ENCODE peak calls at places on chromosomes 12 and 14, in seven cellular contexts. One of them, this sample, is unnamed.

GRCh38 chr12:1360812-1361211 is 233.6 kb downstream of the FBXL14 start:
- DNase-seq in Panc1: no peak
- DNase-seq in WERI-Rb-1: no peak
- DNase-seq in body of pancreas: no peak
- DNase-seq in Peyer's patch: no peak
- DNase-seq in adrenal gland: no peak
- DNase-seq in heart right ventricle: no peak
- DNase-seq in this sample: no peak

GRCh38 chr12:15819644-15820437 is 30.7 kb upstream of the EPS8 start:
- DNase-seq in Panc1: no peak
- DNase-seq in WERI-Rb-1: no peak
- DNase-seq in body of pancreas: no peak
- DNase-seq in Peyer's patch: no peak
- DNase-seq in adrenal gland: no peak
- DNase-seq in heart right ventricle: no peak
- DNase-seq in this sample: peak

GRCh38 chr14:65164068-65164824 is 61.9 kb upstream of the MAX start:
- DNase-seq in Panc1: no peak
- DNase-seq in WERI-Rb-1: peak
- DNase-seq in body of pancreas: peak
- DNase-seq in Peyer's patch: no peak
- DNase-seq in adrenal gland: peak
- DNase-seq in heart right ventricle: no peak
- DNase-seq in this sample: peak

GRCh38 chr14:59964251-59965007 is 44.5 kb downstream of the LRRC9 start:
- DNase-seq in Panc1: no peak
- DNase-seq in WERI-Rb-1: no peak
- DNase-seq in body of pancreas: no peak
- DNase-seq in Peyer's patch: no peak
- DNase-seq in adrenal gland: no peak
- DNase-seq in heart right ventricle: no peak
- DNase-seq in this sample: no peak

GRCh38 chr14:104843006-104843405 is 22.1 kb upstream of the CEP170B start:
- DNase-seq in Panc1: no peak
- DNase-seq in WERI-Rb-1: no peak
- DNase-seq in body of pancreas: no peak
- DNase-seq in Peyer's patch: no peak
- DNase-seq in adrenal gland: no peak
- DNase-seq in heart right ventricle: no peak
- DNase-seq in this sample: no peak

GRCh38 chr12:60035835-60036234 is 440.0 kb downstream of the SLC16A7 start:
- DNase-seq in Panc1: no peak
- DNase-seq in WERI-Rb-1: no peak
- DNase-seq in body of pancreas: no peak
- DNase-seq in Peyer's patch: no peak
- DNase-seq in adrenal gland: no peak
- DNase-seq in heart right ventricle: no peak
- DNase-seq in this sample: no peak

GRCh38 chr14:99125113-99125512 is 146.9 kb downstream of the BCL11B start:
- DNase-seq in Panc1: no peak
- DNase-seq in WERI-Rb-1: no peak
- DNase-seq in body of pancreas: no peak
- DNase-seq in Peyer's patch: no peak
- DNase-seq in adrenal gland: no peak
- DNase-seq in heart right ventricle: no peak
- DNase-seq in this sample: no peak

GRCh38 chr12:63994704-63995103 is 150.2 kb downstream of the SRGAP1 start:
- DNase-seq in Panc1: no peak
- DNase-seq in WERI-Rb-1: no peak
- DNase-seq in body of pancreas: no peak
- DNase-seq in Peyer's patch: no peak
- DNase-seq in adrenal gland: no peak
- DNase-seq in heart right ventricle: no peak
- DNase-seq in this sample: no peak

GRCh38 chr12:108578264-108578663 is 15.9 kb downstream of the ISCU start:
- DNase-seq in Panc1: no peak
- DNase-seq in WERI-Rb-1: no peak
- DNase-seq in body of pancreas: no peak
- DNase-seq in Peyer's patch: no peak
- DNase-seq in adrenal gland: no peak
- DNase-seq in heart right ventricle: no peak
- DNase-seq in this sample: no peak

GRCh38 chr14:41668346-41668745 is 61.7 kb downstream of the LRFN5 start:
- DNase-seq in Panc1: no peak
- DNase-seq in WERI-Rb-1: no peak
- DNase-seq in body of pancreas: no peak
- DNase-seq in Peyer's patch: no peak
- DNase-seq in adrenal gland: no peak
- DNase-seq in heart right ventricle: no peak
- DNase-seq in this sample: no peak

GRCh38 chr14:67510836-67511235 is 22.3 kb upstream of the PLEKHH1 start:
- DNase-seq in Panc1: no peak
- DNase-seq in WERI-Rb-1: no peak
- DNase-seq in body of pancreas: no peak
- DNase-seq in Peyer's patch: no peak
- DNase-seq in adrenal gland: peak
- DNase-seq in heart right ventricle: no peak
- DNase-seq in this sample: no peak

GRCh38 chr12:104049278-104050257 is at the start of gene GLT8D2:
- DNase-seq in Panc1: no peak
- DNase-seq in WERI-Rb-1: no peak
- DNase-seq in body of pancreas: peak
- DNase-seq in Peyer's patch: no peak
- DNase-seq in adrenal gland: peak
- DNase-seq in heart right ventricle: peak
- DNase-seq in this sample: peak

GRCh38 chr12:98416845-98417244 is 98.5 kb upstream of the TMPO start:
- DNase-seq in Panc1: no peak
- DNase-seq in WERI-Rb-1: no peak
- DNase-seq in body of pancreas: no peak
- DNase-seq in Peyer's patch: no peak
- DNase-seq in adrenal gland: no peak
- DNase-seq in heart right ventricle: no peak
- DNase-seq in this sample: no peak

GRCh38 chr14:72745546-72745945 is 148.4 kb downstream of the DPF3 start:
- DNase-seq in Panc1: no peak
- DNase-seq in WERI-Rb-1: no peak
- DNase-seq in body of pancreas: no peak
- DNase-seq in Peyer's patch: no peak
- DNase-seq in adrenal gland: peak
- DNase-seq in heart right ventricle: no peak
- DNase-seq in this sample: no peak

GRCh38 chr14:22796087-22796707 is 19.0 kb downstream of the SLC7A7 start:
- DNase-seq in Panc1: no peak
- DNase-seq in WERI-Rb-1: no peak
- DNase-seq in body of pancreas: no peak
- DNase-seq in Peyer's patch: no peak
- DNase-seq in adrenal gland: no peak
- DNase-seq in heart right ventricle: no peak
- DNase-seq in this sample: peak

GRCh38 chr12:89384050-89384749 is 31.9 kb upstream of the DUSP6 start:
- DNase-seq in Panc1: no peak
- DNase-seq in WERI-Rb-1: no peak
- DNase-seq in body of pancreas: peak
- DNase-seq in Peyer's patch: no peak
- DNase-seq in adrenal gland: peak
- DNase-seq in heart right ventricle: peak
- DNase-seq in this sample: peak

GRCh38 chr12:3320881-3321509 is 170.0 kb upstream of the PRMT8 start:
- DNase-seq in Panc1: no peak
- DNase-seq in WERI-Rb-1: no peak
- DNase-seq in body of pancreas: peak
- DNase-seq in Peyer's patch: no peak
- DNase-seq in adrenal gland: no peak
- DNase-seq in heart right ventricle: no peak
- DNase-seq in this sample: no peak

GRCh38 chr14:102221026-102221425 is 81.3 kb downstream of the WDR20 start:
- DNase-seq in Panc1: no peak
- DNase-seq in WERI-Rb-1: no peak
- DNase-seq in body of pancreas: no peak
- DNase-seq in Peyer's patch: no peak
- DNase-seq in adrenal gland: no peak
- DNase-seq in heart right ventricle: no peak
- DNase-seq in this sample: no peak

GRCh38 chr14:68361231-68361630 is 431.6 kb downstream of the ZFP36L1 start:
- DNase-seq in Panc1: no peak
- DNase-seq in WERI-Rb-1: no peak
- DNase-seq in body of pancreas: peak
- DNase-seq in Peyer's patch: no peak
- DNase-seq in adrenal gland: peak
- DNase-seq in heart right ventricle: no peak
- DNase-seq in this sample: no peak

GRCh38 chr12:105567061-105567460 is 236.6 kb downstream of the C12orf75 start:
- DNase-seq in Panc1: no peak
- DNase-seq in WERI-Rb-1: no peak
- DNase-seq in body of pancreas: no peak
- DNase-seq in Peyer's patch: no peak
- DNase-seq in adrenal gland: no peak
- DNase-seq in heart right ventricle: no peak
- DNase-seq in this sample: no peak

DNA sequence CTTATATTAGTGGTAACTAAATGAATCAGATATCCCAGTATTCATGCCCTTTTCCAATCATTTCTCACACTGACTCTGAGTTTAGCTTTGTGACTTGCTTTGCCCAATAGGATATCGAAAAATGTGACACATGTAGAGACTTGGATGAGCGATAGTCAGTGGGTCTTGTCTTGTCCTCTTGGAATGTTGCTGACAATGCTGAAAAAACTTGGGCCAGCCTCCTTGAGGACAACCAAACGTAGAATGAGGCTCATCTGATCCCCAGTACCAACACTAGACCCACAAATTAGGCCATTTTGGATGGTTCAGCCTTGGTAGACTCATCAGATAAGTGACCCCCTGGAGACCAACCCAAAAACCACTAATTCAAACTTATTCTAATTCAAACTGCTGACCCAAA is 351.0 kb downstream of the GRIN2B start:
- DNase-seq in Panc1: no peak
- DNase-seq in WERI-Rb-1: no peak
- DNase-seq in body of pancreas: no peak
- DNase-seq in Peyer's patch: no peak
- DNase-seq in adrenal gland: no peak
- DNase-seq in heart right ventricle: no peak
- DNase-seq in this sample: no peak
- H3K27ac ChIP-seq in Panc1: no peak
- H3K27ac ChIP-seq in WERI-Rb-1: no peak
- H3K27ac ChIP-seq in body of pancreas: no peak
- H3K27ac ChIP-seq in Peyer's patch: no peak
- H3K27ac ChIP-seq in adrenal gland: no peak
- H3K27ac ChIP-seq in heart right ventricle: no peak
- H3K27ac ChIP-seq in this sample: no peak

DNA sequence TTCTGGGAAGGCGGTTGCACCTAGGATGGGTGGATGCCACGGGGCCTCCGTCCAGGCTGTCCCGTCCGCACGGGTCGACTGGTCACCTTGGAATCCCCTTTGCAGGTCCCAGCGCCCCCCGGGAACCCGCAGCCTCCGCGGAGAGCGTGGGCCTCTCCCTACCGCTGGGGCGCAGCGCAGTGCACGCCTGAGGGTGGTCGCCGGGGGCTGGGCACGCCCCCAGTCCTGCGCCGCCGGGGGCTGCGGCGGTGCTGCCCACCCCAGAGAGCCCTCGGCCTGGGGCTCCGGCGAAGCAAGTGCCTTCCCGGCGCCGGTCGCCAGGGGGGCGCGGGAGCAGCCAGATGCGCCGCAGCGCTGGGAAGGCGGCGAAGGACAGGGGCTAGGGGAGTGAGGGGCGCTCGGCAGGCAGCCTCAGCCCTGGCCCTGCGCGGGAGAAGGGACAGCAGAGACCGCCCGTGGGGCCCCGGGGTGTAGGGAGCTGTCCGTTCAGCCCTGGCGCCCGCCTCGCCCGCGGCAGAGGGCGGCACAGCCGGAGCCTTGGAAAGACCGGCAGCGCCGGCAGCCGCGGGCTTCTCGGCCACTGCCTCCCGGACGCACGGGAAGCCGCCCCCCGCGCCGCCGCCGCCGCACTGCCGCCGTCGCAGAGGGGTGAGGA is 527 bp downstream of the ZDHHC22 start:
- DNase-seq in Panc1: no peak
- DNase-seq in WERI-Rb-1: peak
- DNase-seq in body of pancreas: no peak
- DNase-seq in Peyer's patch: no peak
- DNase-seq in adrenal gland: no peak
- DNase-seq in heart right ventricle: no peak
- DNase-seq in this sample: no peak
- H3K4me3 ChIP-seq in Panc1: peak
- H3K4me3 ChIP-seq in WERI-Rb-1: peak
- H3K4me3 ChIP-seq in body of pancreas: no peak
- H3K4me3 ChIP-seq in Peyer's patch: peak
- H3K4me3 ChIP-seq in adrenal gland: no peak
- H3K4me3 ChIP-seq in heart right ventricle: peak
- H3K4me3 ChIP-seq in this sample: no peak

GRCh38 chr12:50212071-50212467 is 44.9 kb upstream of the CERS5 start:
- DNase-seq in Panc1: no peak
- DNase-seq in WERI-Rb-1: no peak
- DNase-seq in body of pancreas: no peak
- DNase-seq in Peyer's patch: no peak
- DNase-seq in adrenal gland: no peak
- DNase-seq in heart right ventricle: no peak
- DNase-seq in this sample: no peak
- H3K27ac ChIP-seq in Panc1: peak
- H3K27ac ChIP-seq in WERI-Rb-1: no peak
- H3K27ac ChIP-seq in body of pancreas: no peak
- H3K27ac ChIP-seq in Peyer's patch: peak
- H3K27ac ChIP-seq in adrenal gland: peak
- H3K27ac ChIP-seq in heart right ventricle: peak
- H3K27ac ChIP-seq in this sample: peak

DNA sequence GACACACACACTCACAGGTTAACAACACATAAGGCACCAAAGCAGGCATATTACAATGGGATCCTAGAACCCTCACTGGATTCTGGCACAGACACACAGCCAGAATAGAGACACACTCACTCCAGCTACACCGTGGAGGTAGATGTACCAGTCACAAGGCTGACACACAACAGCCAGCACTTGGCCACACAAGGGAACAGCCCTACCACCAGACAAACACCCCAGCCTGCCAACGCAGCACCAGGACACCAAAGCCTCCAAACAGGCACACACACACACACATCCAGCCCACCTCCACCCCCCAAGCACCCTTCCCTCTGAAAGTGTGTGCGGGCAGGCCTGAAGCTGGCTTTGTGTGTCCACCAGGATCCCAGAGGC is 10.9 kb upstream of the ITGB7 start:
- DNase-seq in Panc1: no peak
- DNase-seq in WERI-Rb-1: no peak
- DNase-seq in body of pancreas: no peak
- DNase-seq in Peyer's patch: no peak
- DNase-seq in adrenal gland: no peak
- DNase-seq in heart right ventricle: no peak
- DNase-seq in this sample: no peak
- H3K4me3 ChIP-seq in Panc1: peak
- H3K4me3 ChIP-seq in WERI-Rb-1: no peak
- H3K4me3 ChIP-seq in body of pancreas: no peak
- H3K4me3 ChIP-seq in Peyer's patch: no peak
- H3K4me3 ChIP-seq in adrenal gland: no peak
- H3K4me3 ChIP-seq in heart right ventricle: peak
- H3K4me3 ChIP-seq in this sample: no peak

DNA sequence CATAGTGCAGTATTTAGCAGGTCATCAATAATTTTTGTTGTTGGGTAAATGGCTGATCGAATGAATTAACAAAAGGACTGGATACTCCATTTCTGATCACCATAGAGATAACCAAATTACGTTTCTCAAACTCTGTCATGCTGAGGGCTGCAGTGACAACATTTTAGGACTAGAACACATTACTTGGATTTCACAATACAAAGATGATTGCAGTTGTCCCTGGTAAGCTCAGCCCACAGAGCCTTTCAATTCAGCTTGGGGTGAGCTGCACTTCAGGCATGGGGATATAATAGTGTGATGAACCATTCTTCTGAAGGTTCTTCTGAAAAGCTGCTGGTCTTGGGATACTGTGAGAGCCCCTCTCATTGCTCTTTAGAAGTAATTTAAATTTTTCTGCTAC is 74.4 kb downstream of the FAR2 start:
- DNase-seq in Panc1: no peak
- DNase-seq in WERI-Rb-1: no peak
- DNase-seq in body of pancreas: no peak
- DNase-seq in Peyer's patch: no peak
- DNase-seq in adrenal gland: no peak
- DNase-seq in heart right ventricle: no peak
- DNase-seq in this sample: no peak
- H3K27ac ChIP-seq in Panc1: no peak
- H3K27ac ChIP-seq in WERI-Rb-1: no peak
- H3K27ac ChIP-seq in body of pancreas: no peak
- H3K27ac ChIP-seq in Peyer's patch: no peak
- H3K27ac ChIP-seq in adrenal gland: no peak
- H3K27ac ChIP-seq in heart right ventricle: no peak
- H3K27ac ChIP-seq in this sample: no peak